ENCODE peak calls at places on chromosomes 1 and 21, in five cellular contexts. Q, Z, U, F and S are unnamed samples.

GRCh38 chr1:228490120-228491078 is 3.2 kb downstream of the RNF187 start:
- DNase-seq in Q (no peak), Z (peak; percentile 48), U (no peak), F (no peak), S (peak; percentile 26)

GRCh38 chr21:16424331-16424749 is 694.6 kb downstream of the USP25 start:
- DNase-seq in Q (no peak), Z (no peak), U (no peak), F (no peak), S (peak; percentile 7)

GRCh38 chr1:37793773-37794371 is at the start of gene MANEAL:
- DNase-seq in Q (no peak), Z (peak; percentile 73), U (peak; percentile 60), F (no peak), S (peak; percentile 39)

GRCh38 chr1:65992160-65993046 is 199.7 kb downstream of the PDE4B start:
- DNase-seq in Q (no peak), Z (no peak), U (no peak), F (no peak), S (peak; percentile 3)

GRCh38 chr1:207327994-207328393 is 6.5 kb downstream of the CD55 start:
- DNase-seq in Q (no peak), Z (no peak), U (no peak), F (no peak), S (no peak)

GRCh38 chr21:42237577-42237976 is 18.6 kb downstream of the ABCG1 start:
- DNase-seq in Q (no peak), Z (no peak), U (no peak), F (no peak), S (no peak)

GRCh38 chr1:115331531-115332331 is 6.3 kb downstream of the NGF start:
- DNase-seq in Q (no peak), Z (no peak), U (no peak), F (no peak), S (no peak)

GRCh38 chr1:6414443-6414844 is 5.3 kb downstream of the HES2 start:
- DNase-seq in Q (peak; percentile 49), Z (peak; percentile 80), U (peak; percentile 86), F (peak; percentile 39), S (peak; percentile 53)

GRCh38 chr1:230917284-230918135 is 49.2 kb upstream of the C1orf198 start:
- DNase-seq in Q (peak; percentile 80), Z (peak; percentile 72), U (peak; percentile 86), F (peak; percentile 17), S (peak; percentile 48)

GRCh38 chr21:43871487-43871886 is 6.5 kb downstream of the AGPAT3 start:
- DNase-seq in Q (no peak), Z (no peak), U (no peak), F (no peak), S (no peak)

GRCh38 chr1:33819913-33820311 is 44.0 kb upstream of the HMGB4 start:
- DNase-seq in Q (no peak), Z (no peak), U (no peak), F (no peak), S (no peak)

GRCh38 chr1:29760165-29760564 is 523.8 kb downstream of the PTPRU start:
- DNase-seq in Q (no peak), Z (no peak), U (no peak), F (no peak), S (no peak)

GRCh38 chr1:186896211-186896610 is 67.5 kb downstream of the PLA2G4A start:
- DNase-seq in Q (no peak), Z (no peak), U (no peak), F (no peak), S (peak; percentile 22)

GRCh38 chr21:41684381-41685245 is 82.2 kb downstream of the RIPK4 start:
- DNase-seq in Q (peak; percentile 24), Z (no peak), U (no peak), F (no peak), S (peak; percentile 40)

GRCh38 chr1:53949023-53949611 is 3.0 kb downstream of the LRRC42 start:
- DNase-seq in Q (peak; percentile 65), Z (peak; percentile 61), U (peak; percentile 63), F (no peak), S (peak; percentile 47)

GRCh38 chr1:24567792-24568388 is 12.0 kb downstream of the NCMAP start:
- DNase-seq in Q (peak; percentile 92), Z (no peak), U (no peak), F (no peak), S (peak; percentile 73)

GRCh38 chr1:209886219-209886536 is 51.8 kb upstream of the SYT14 start:
- DNase-seq in Q (no peak), Z (no peak), U (no peak), F (no peak), S (no peak)

GRCh38 chr1:31795801-31796621 is 19.8 kb downstream of the SPOCD1 start:
- DNase-seq in Q (no peak), Z (peak; percentile 45), U (no peak), F (no peak), S (peak; percentile 17)

GRCh38 chr1:230909974-230910754 is 41.8 kb upstream of the C1orf198 start:
- DNase-seq in Q (no peak), Z (no peak), U (no peak), F (no peak), S (no peak)

GRCh38 chr1:161238039-161238473 is at the start of gene NR1I3:
- DNase-seq in Q (peak; percentile 86), Z (no peak), U (no peak), F (no peak), S (no peak)

GRCh38 chr1:198657550-198658064 is 18.8 kb downstream of the PTPRC start:
- DNase-seq in Q (no peak), Z (no peak), U (no peak), F (no peak), S (peak; percentile 61)

GRCh38 chr1:8218351-8219092 is 99.4 kb upstream of the SLC45A1 start:
- DNase-seq in Q (no peak), Z (no peak), U (no peak), F (no peak), S (no peak)

GRCh38 chr1:64893921-64894320 is 72.4 kb downstream of the JAK1 start:
- DNase-seq in Q (no peak), Z (peak; percentile 57), U (no peak), F (no peak), S (no peak)

GRCh38 chr1:64891440-64891815 is 74.9 kb downstream of the JAK1 start:
- DNase-seq in Q (no peak), Z (no peak), U (no peak), F (no peak), S (no peak)

GRCh38 chr1:64890699-64891439 is 75.5 kb downstream of the JAK1 start:
- DNase-seq in Q (no peak), Z (peak; percentile 42), U (no peak), F (no peak), S (no peak)

GRCh38 chr1:64894438-64895196 is 71.7 kb downstream of the JAK1 start:
- DNase-seq in Q (no peak), Z (no peak), U (no peak), F (no peak), S (no peak)

DNA sequence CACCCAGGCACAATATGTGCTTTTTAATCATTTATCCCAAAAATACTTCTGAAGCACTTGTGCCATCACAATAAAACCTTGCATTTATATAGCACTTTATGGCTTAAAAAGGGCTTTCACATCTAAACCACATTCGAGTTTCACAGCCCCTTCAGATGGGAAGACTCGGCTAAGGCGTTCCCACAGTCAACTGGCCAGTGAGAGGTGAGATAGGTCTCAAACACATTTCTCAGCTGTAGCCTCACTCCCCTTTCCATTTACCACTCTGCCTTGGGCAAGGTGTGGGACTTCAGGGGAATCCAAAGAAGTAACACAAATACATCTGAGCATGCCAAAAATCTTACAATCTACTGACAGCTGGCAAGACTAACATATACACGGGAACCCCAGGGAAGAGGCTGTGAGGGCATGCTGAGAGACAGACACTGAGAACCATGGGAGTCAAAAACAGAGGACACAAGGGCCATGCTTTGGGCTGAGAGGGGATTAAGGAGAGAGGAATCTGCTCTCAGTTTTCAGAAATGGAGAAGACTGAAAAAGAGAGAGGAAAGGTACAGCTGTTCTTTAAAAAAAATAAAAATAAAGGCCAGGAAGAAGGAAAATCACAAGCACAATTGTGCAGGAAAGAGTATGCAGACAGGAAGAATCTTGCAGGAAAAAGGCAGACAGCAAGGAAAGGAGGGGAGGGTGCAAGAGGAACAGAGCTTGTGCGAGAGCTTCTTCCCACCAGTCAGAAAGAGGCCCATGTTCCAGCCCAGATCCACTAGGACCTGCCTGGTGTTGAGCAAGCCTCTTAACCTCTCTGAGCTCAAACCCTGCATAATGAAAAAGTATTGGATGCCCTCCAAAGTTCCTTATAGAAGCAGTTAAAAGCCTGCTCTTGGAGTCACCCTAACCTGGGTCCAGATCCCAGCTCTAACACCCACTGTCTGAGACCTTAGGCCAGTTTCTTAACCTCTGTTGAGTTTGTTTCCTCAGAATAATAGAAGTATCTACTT is 73.5 kb downstream of the JAK1 start:
- DNase-seq in Q (no peak), Z (no peak), U (no peak), F (no peak), S (no peak)
- H3K4me1 ChIP-seq in Q (peaks cover 29% of the 10 kb centered on the region), Z (peaks cover 42% of the 10 kb centered on the region), U (no peaks in the 10 kb centered on the region), F (peaks cover 54% of the 10 kb centered on the region), S (peaks cover 89% of the 10 kb centered on the region)

GRCh38 chr1:16246961-16247360 is 10.0 kb upstream of the CPLANE2 start:
- DNase-seq in Q (no peak), Z (no peak), U (no peak), F (no peak), S (no peak)
- H3K4me2 ChIP-seq in Q (no peak overlapping the region), Z (no peak overlapping the region), U (no peak overlapping the region), F (no peak overlapping the region), S (no peak overlapping the region)

DNA sequence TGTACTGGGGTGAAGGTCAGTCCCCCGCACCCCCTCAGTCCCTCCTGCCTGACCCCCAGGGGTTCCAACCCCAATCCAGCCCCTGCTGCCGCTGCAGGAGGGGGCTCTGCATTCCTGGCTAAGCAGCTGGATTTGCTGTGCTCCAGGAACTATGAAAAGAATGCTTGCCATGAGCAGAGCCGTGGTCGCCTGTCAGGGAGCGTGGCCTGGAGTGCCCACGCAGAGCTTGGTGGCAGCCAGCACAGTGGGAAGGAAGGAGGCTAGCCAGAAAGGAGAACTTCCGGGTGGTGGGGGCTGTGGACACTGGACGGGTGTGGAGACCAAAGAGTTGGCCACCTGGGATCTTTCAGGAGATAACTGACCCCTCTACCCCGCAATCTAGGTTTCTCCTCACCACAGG is 5.6 kb downstream of the COL8A2 start:
- DNase-seq in Q (no peak), Z (no peak), U (no peak), F (no peak), S (no peak)
- TF ChIP-seq KDM1A in Q (no peak), Z (no peak), U (no peak), F (no peak), S (no peak)

DNA sequence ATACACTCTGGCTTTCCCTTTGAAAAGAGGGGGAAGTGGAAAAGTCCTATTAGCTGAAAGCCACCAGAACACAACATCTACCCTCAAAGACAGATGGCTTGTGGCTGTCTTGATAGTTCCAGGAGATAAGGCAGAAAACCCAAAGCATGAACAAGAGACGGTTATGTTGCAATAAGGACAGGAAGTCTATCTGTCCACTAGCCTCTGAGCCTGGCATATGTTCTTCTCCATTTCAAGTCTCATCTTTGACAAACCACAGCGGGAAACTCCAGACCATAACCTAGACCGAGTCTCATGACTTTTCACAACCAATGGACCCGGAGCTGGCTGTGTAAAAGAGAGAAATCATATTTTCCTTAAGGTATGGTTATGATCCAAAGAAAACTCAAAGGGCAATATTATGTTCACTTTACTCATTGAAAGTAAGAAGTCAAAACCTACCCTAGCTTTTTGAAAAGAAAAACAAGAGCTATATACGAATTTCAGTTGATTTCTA is 33.8 kb downstream of the DUSP10 start:
- DNase-seq in Q (no peak), Z (peak; percentile 81), U (no peak), F (peak; percentile 78), S (no peak)
- H3K4me1 ChIP-seq in Q (peaks cover 54% of the 10 kb centered on the region), Z (peaks cover 59% of the 10 kb centered on the region), U (no peaks in the 10 kb centered on the region), F (peaks cover 45% of the 10 kb centered on the region), S (peaks cover 54% of the 10 kb centered on the region)